ENCODE peak calls at places on chromosome 17, in six cellular contexts. One of them, this sample, is unnamed.

GRCh38 chr17:7742729-7743128 is 25.2 kb downstream of the DNAH2 start:
- DNase-seq in PC-9: no peak
- DNase-seq in breast epithelium: no peak
- DNase-seq in astrocyte of the spinal cord: no peak
- DNase-seq in fibroblast of pulmonary artery: no peak
- DNase-seq in cardiac fibroblast: no peak
- DNase-seq in this sample: no peak

GRCh38 chr17:4483012-4483840 is 15.5 kb upstream of the SPNS2 start:
- DNase-seq in cardiac fibroblast: peak
- DNase-seq in PC-9: peak
- DNase-seq in astrocyte of the spinal cord: no peak
- DNase-seq in fibroblast of pulmonary artery: no peak
- DNase-seq in breast epithelium: peak
- DNase-seq in this sample: no peak

GRCh38 chr17:77666881-77667395 is 291.6 kb upstream of the TNRC6C start:
- DNase-seq in PC-9: no peak
- DNase-seq in breast epithelium: no peak
- DNase-seq in cardiac fibroblast: no peak
- DNase-seq in astrocyte of the spinal cord: no peak
- DNase-seq in fibroblast of pulmonary artery: no peak
- DNase-seq in this sample: no peak

GRCh38 chr17:66450008-66450856 is 147.8 kb downstream of the PRKCA start:
- DNase-seq in astrocyte of the spinal cord: no peak
- DNase-seq in cardiac fibroblast: no peak
- DNase-seq in PC-9: no peak
- DNase-seq in fibroblast of pulmonary artery: no peak
- DNase-seq in breast epithelium: no peak
- DNase-seq in this sample: no peak

GRCh38 chr17:66548659-66549311 is 246.4 kb downstream of the PRKCA start:
- DNase-seq in cardiac fibroblast: no peak
- DNase-seq in breast epithelium: no peak
- DNase-seq in fibroblast of pulmonary artery: no peak
- DNase-seq in astrocyte of the spinal cord: no peak
- DNase-seq in PC-9: no peak
- DNase-seq in this sample: peak

GRCh38 chr17:10243905-10244844 is 45.8 kb upstream of the GAS7 start:
- DNase-seq in breast epithelium: no peak
- DNase-seq in cardiac fibroblast: peak
- DNase-seq in astrocyte of the spinal cord: peak
- DNase-seq in PC-9: no peak
- DNase-seq in fibroblast of pulmonary artery: peak
- DNase-seq in this sample: peak

GRCh38 chr17:77205396-77206124 is 64.8 kb downstream of the SEC14L1 start:
- DNase-seq in breast epithelium: no peak
- DNase-seq in astrocyte of the spinal cord: no peak
- DNase-seq in fibroblast of pulmonary artery: peak
- DNase-seq in PC-9: no peak
- DNase-seq in cardiac fibroblast: no peak
- DNase-seq in this sample: no peak

GRCh38 chr17:35056013-35056412 is 7.5 kb downstream of the RFFL start:
- DNase-seq in cardiac fibroblast: no peak
- DNase-seq in fibroblast of pulmonary artery: no peak
- DNase-seq in astrocyte of the spinal cord: no peak
- DNase-seq in PC-9: no peak
- DNase-seq in breast epithelium: no peak
- DNase-seq in this sample: no peak

GRCh38 chr17:43176119-43176570 is 5.1 kb downstream of the NBR1 start:
- DNase-seq in cardiac fibroblast: no peak
- DNase-seq in astrocyte of the spinal cord: no peak
- DNase-seq in fibroblast of pulmonary artery: no peak
- DNase-seq in breast epithelium: no peak
- DNase-seq in PC-9: no peak
- DNase-seq in this sample: no peak

DNA sequence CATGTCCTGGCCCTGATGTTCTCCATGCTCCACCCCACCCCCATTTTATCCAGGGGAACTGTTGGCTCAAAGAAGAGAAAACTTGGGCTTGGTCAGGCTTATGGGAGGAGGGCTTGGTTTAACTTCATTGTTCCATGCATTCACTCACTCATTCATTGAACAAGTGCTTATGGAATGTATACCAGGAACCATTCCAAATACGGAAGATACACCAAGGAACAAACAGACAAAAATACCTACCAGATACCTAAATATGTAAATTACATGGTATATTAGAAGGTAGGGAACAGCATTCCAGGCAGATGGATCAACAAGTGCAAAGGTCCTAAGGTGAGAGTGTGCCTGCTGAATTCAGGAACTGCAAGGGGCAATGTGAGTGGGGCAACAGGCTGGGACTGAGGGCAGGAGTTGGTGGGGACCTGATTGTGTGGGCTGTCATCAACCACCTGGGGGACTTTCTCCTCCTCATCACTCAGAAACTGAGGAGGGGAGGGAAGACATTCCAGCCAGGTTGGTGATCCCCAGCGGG is 39.9 kb downstream of the RAI1 start:
- DNase-seq in PC-9: peak
- DNase-seq in fibroblast of pulmonary artery: no peak
- DNase-seq in astrocyte of the spinal cord: no peak
- DNase-seq in breast epithelium: no peak
- DNase-seq in cardiac fibroblast: no peak
- DNase-seq in this sample: no peak
- H3K4me3 ChIP-seq in PC-9: no peak
- H3K4me3 ChIP-seq in fibroblast of pulmonary artery: no peak
- H3K4me3 ChIP-seq in astrocyte of the spinal cord: no peak
- H3K4me3 ChIP-seq in breast epithelium: no peak
- H3K4me3 ChIP-seq in cardiac fibroblast: no peak
- H3K4me3 ChIP-seq in this sample: no peak

DNA sequence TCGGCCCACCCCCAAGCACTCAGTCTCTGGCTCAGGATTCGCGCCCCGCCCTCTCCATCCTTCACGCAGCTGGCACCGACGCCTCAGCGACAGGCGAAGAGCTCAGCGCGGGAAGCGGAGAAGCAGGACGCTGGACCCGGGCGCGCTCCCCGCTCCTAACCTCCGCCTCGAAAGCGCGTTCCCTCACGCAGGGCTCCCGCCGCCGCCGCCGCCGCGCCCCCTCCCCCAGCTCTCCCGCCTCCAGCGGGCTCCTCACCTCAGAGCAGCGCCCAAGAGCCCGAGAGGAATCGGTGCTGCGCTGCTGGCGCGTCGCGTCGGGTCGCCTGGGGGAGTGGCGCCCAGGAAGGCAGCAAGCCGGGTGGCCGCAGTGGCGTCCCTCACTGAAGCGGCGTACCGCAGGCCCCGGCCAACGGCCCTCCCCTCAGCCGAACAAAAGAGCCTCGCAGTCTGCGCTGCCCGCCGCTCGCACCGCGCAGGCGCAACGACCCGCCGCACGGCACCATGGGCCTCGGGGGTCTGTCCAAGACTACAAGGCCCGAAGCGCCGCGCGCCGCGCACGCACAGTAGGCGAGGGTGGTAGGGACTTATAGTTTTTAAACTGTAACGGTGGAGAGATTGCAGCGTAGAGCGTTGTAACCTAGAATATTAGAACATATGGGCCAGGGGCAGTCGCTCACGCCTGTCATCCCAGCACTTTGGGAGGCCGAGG is at the start of gene CBX1:
- DNase-seq in PC-9: peak
- DNase-seq in breast epithelium: peak
- DNase-seq in cardiac fibroblast: peak
- DNase-seq in fibroblast of pulmonary artery: peak
- DNase-seq in astrocyte of the spinal cord: peak
- DNase-seq in this sample: peak
- TF ChIP-seq CTCF in PC-9: no peak
- TF ChIP-seq CTCF in breast epithelium: no peak
- TF ChIP-seq CTCF in cardiac fibroblast: no peak
- TF ChIP-seq CTCF in fibroblast of pulmonary artery: no peak
- TF ChIP-seq CTCF in astrocyte of the spinal cord: no peak
- TF ChIP-seq CTCF in this sample: no peak

GRCh38 chr17:31269597-31269996 is 27.4 kb downstream of the OMG start:
- DNase-seq in fibroblast of pulmonary artery: peak
- DNase-seq in PC-9: peak
- DNase-seq in cardiac fibroblast: peak
- DNase-seq in breast epithelium: no peak
- DNase-seq in astrocyte of the spinal cord: peak
- DNase-seq in this sample: peak

GRCh38 chr17:31266042-31266441 is 31.0 kb downstream of the OMG start:
- DNase-seq in fibroblast of pulmonary artery: no peak
- DNase-seq in cardiac fibroblast: no peak
- DNase-seq in astrocyte of the spinal cord: no peak
- DNase-seq in breast epithelium: no peak
- DNase-seq in PC-9: no peak
- DNase-seq in this sample: no peak

GRCh38 chr17:31272236-31272635 is 24.8 kb downstream of the OMG start:
- DNase-seq in fibroblast of pulmonary artery: no peak
- DNase-seq in cardiac fibroblast: no peak
- DNase-seq in breast epithelium: no peak
- DNase-seq in PC-9: no peak
- DNase-seq in astrocyte of the spinal cord: no peak
- DNase-seq in this sample: no peak

GRCh38 chr17:31272803-31273202 is 24.2 kb downstream of the OMG start:
- DNase-seq in cardiac fibroblast: no peak
- DNase-seq in fibroblast of pulmonary artery: no peak
- DNase-seq in PC-9: no peak
- DNase-seq in breast epithelium: no peak
- DNase-seq in astrocyte of the spinal cord: no peak
- DNase-seq in this sample: no peak

DNA sequence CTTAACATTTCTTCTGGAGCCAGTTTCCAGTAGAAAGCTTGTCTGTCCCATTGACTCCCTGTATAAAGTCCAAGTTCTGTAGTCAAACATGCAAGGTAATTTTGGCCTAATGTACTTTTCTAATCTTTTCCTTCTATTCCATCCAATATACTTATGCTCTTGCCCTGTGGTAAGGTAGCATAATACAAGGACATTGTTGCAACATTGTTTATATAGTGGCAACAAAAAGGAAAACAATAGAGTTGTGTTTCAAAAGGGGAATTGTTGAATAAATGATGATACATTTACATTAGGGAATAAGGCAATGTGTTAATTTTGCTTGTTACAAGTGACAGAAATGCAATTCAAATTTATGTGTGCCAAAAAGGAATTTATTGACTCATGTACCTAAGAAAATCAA is 27.9 kb downstream of the OMG start:
- DNase-seq in astrocyte of the spinal cord: no peak
- DNase-seq in fibroblast of pulmonary artery: no peak
- DNase-seq in cardiac fibroblast: no peak
- DNase-seq in PC-9: no peak
- DNase-seq in breast epithelium: no peak
- DNase-seq in this sample: no peak
- H3K4me3 ChIP-seq in astrocyte of the spinal cord: no peak
- H3K4me3 ChIP-seq in fibroblast of pulmonary artery: no peak
- H3K4me3 ChIP-seq in cardiac fibroblast: no peak
- H3K4me3 ChIP-seq in PC-9: no peak
- H3K4me3 ChIP-seq in breast epithelium: no peak
- H3K4me3 ChIP-seq in this sample: no peak

GRCh38 chr17:47839899-47840741 is 953 bp downstream of the SCRN2 start:
- DNase-seq in PC-9: no peak
- DNase-seq in astrocyte of the spinal cord: no peak
- DNase-seq in cardiac fibroblast: no peak
- DNase-seq in breast epithelium: no peak
- DNase-seq in fibroblast of pulmonary artery: no peak
- DNase-seq in this sample: no peak

GRCh38 chr17:47840742-47841487 is at the start of gene SCRN2:
- DNase-seq in astrocyte of the spinal cord: peak
- DNase-seq in breast epithelium: peak
- DNase-seq in fibroblast of pulmonary artery: peak
- DNase-seq in PC-9: peak
- DNase-seq in cardiac fibroblast: peak
- DNase-seq in this sample: peak

GRCh38 chr17:47843391-47843730 is 2.3 kb upstream of the SCRN2 start:
- DNase-seq in PC-9: no peak
- DNase-seq in breast epithelium: no peak
- DNase-seq in astrocyte of the spinal cord: no peak
- DNase-seq in fibroblast of pulmonary artery: no peak
- DNase-seq in cardiac fibroblast: no peak
- DNase-seq in this sample: no peak

GRCh38 chr17:47844230-47844629 is 3.2 kb upstream of the SCRN2 start:
- DNase-seq in astrocyte of the spinal cord: no peak
- DNase-seq in PC-9: peak
- DNase-seq in fibroblast of pulmonary artery: peak
- DNase-seq in cardiac fibroblast: no peak
- DNase-seq in breast epithelium: no peak
- DNase-seq in this sample: no peak

DNA sequence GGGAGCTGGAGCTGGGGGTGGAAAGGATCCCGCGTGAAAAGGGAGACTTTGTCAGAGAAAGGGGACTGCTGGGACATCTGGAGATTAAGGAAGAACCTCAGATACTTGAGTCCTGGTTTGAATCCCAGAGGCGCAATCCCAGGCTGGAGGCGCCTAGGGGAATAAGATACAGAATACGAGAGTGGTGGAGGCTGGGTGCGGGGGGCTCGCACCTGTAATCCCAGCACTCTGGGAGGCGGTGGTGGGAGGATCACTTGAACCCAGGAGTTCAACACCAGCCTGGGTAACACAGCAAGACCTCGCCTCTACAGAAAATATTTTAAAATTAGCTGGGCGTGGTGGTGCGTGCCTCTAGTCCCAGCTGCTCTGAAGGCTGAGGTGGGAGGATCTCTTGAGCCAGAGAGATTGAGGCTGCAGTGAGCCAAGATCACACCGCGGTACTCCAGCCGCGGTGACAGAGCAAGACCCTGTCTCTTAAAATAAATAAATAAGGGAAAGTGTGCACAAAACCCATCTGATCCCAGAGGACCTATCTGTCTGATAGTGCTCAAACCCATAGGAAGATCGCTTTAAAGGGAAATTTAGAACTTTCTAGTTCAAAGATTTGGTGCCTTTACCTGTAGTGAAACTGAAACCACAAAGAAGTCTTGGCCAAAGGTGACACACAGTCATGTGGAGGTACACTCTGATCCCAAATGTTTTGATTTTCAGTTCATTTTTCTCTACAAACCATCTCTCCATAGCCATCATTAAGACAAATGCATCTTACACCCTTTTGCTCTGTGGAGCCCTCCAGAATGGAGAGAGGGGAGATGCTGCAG is 625 bp upstream of the SCRN2 start:
- DNase-seq in PC-9: no peak
- DNase-seq in cardiac fibroblast: no peak
- DNase-seq in fibroblast of pulmonary artery: no peak
- DNase-seq in astrocyte of the spinal cord: no peak
- DNase-seq in breast epithelium: no peak
- DNase-seq in this sample: no peak
- TF ChIP-seq CTCF in PC-9: peak
- TF ChIP-seq CTCF in cardiac fibroblast: no peak
- TF ChIP-seq CTCF in fibroblast of pulmonary artery: no peak
- TF ChIP-seq CTCF in astrocyte of the spinal cord: no peak
- TF ChIP-seq CTCF in breast epithelium: no peak
- TF ChIP-seq CTCF in this sample: no peak

GRCh38 chr17:72116692-72117469 is 3.9 kb upstream of the SOX9 start:
- DNase-seq in PC-9: no peak
- DNase-seq in astrocyte of the spinal cord: peak
- DNase-seq in fibroblast of pulmonary artery: peak
- DNase-seq in cardiac fibroblast: no peak
- DNase-seq in breast epithelium: no peak
- DNase-seq in this sample: no peak
- H3K4me3 ChIP-seq in PC-9: no peak
- H3K4me3 ChIP-seq in astrocyte of the spinal cord: peak
- H3K4me3 ChIP-seq in fibroblast of pulmonary artery: peak
- H3K4me3 ChIP-seq in cardiac fibroblast: no peak
- H3K4me3 ChIP-seq in breast epithelium: peak
- H3K4me3 ChIP-seq in this sample: no peak

This sample was measured in fibroblast of mammary gland.